ENCODE peak calls at places on chromosome 21, in eight cellular contexts. One of them, this sample, is unnamed.

GRCh38 chr21:39336457-39337008 is 12.4 kb downstream of the HMGN1 start:
- DNase-seq in fibroblast of the aortic adventitia: no peak
- DNase-seq in endothelial cell of umbilical vein: no peak
- DNase-seq in right lobe of liver: no peak
- DNase-seq in HepG2: peak
- DNase-seq in brain microvascular endothelial cell: no peak
- DNase-seq in CD8-positive, alpha-beta T cell: no peak
- DNase-seq in esophagus muscularis mucosa: no peak
- DNase-seq in this sample: no peak

GRCh38 chr21:41507521-41508414 is at the start of gene TMPRSS2:
- DNase-seq in fibroblast of the aortic adventitia: no peak
- DNase-seq in endothelial cell of umbilical vein: no peak
- DNase-seq in right lobe of liver: peak
- DNase-seq in HepG2: no peak
- DNase-seq in brain microvascular endothelial cell: no peak
- DNase-seq in CD8-positive, alpha-beta T cell: no peak
- DNase-seq in esophagus muscularis mucosa: no peak
- DNase-seq in this sample: peak

GRCh38 chr21:41068411-41069304 is 99.3 kb upstream of the BACE2 start:
- DNase-seq in fibroblast of the aortic adventitia: peak
- DNase-seq in endothelial cell of umbilical vein: peak
- DNase-seq in right lobe of liver: peak
- DNase-seq in HepG2: peak
- DNase-seq in brain microvascular endothelial cell: peak
- DNase-seq in CD8-positive, alpha-beta T cell: peak
- DNase-seq in esophagus muscularis mucosa: peak
- DNase-seq in this sample: peak

GRCh38 chr21:32499249-32500055 is 85.9 kb downstream of the TCP10L start:
- DNase-seq in fibroblast of the aortic adventitia: peak
- DNase-seq in endothelial cell of umbilical vein: peak
- DNase-seq in right lobe of liver: no peak
- DNase-seq in HepG2: no peak
- DNase-seq in brain microvascular endothelial cell: peak
- DNase-seq in CD8-positive, alpha-beta T cell: no peak
- DNase-seq in esophagus muscularis mucosa: no peak
- DNase-seq in this sample: no peak

GRCh38 chr21:37358392-37358791 is 8.2 kb upstream of the DYRK1A start:
- DNase-seq in fibroblast of the aortic adventitia: no peak
- DNase-seq in endothelial cell of umbilical vein: peak
- DNase-seq in right lobe of liver: no peak
- DNase-seq in HepG2: no peak
- DNase-seq in brain microvascular endothelial cell: no peak
- DNase-seq in CD8-positive, alpha-beta T cell: no peak
- DNase-seq in esophagus muscularis mucosa: no peak
- DNase-seq in this sample: no peak

GRCh38 chr21:39556176-39556575 is 56.6 kb upstream of the B3GALT5 start:
- DNase-seq in fibroblast of the aortic adventitia: no peak
- DNase-seq in endothelial cell of umbilical vein: no peak
- DNase-seq in right lobe of liver: no peak
- DNase-seq in HepG2: no peak
- DNase-seq in brain microvascular endothelial cell: no peak
- DNase-seq in CD8-positive, alpha-beta T cell: no peak
- DNase-seq in esophagus muscularis mucosa: no peak
- DNase-seq in this sample: no peak

GRCh38 chr21:34945288-34945687 is 103.8 kb downstream of the RUNX1 start:
- DNase-seq in fibroblast of the aortic adventitia: no peak
- DNase-seq in endothelial cell of umbilical vein: no peak
- DNase-seq in right lobe of liver: no peak
- DNase-seq in HepG2: no peak
- DNase-seq in brain microvascular endothelial cell: no peak
- DNase-seq in CD8-positive, alpha-beta T cell: no peak
- DNase-seq in esophagus muscularis mucosa: no peak
- DNase-seq in this sample: no peak

GRCh38 chr21:35401476-35401875 is 352.4 kb upstream of the RUNX1 start:
- DNase-seq in fibroblast of the aortic adventitia: no peak
- DNase-seq in endothelial cell of umbilical vein: no peak
- DNase-seq in right lobe of liver: no peak
- DNase-seq in HepG2: no peak
- DNase-seq in brain microvascular endothelial cell: peak
- DNase-seq in CD8-positive, alpha-beta T cell: no peak
- DNase-seq in esophagus muscularis mucosa: no peak
- DNase-seq in this sample: no peak

GRCh38 chr21:36209626-36210171 is 53.1 kb downstream of the DOP1B start:
- DNase-seq in fibroblast of the aortic adventitia: peak
- DNase-seq in endothelial cell of umbilical vein: peak
- DNase-seq in right lobe of liver: peak
- DNase-seq in HepG2: peak
- DNase-seq in brain microvascular endothelial cell: peak
- DNase-seq in CD8-positive, alpha-beta T cell: peak
- DNase-seq in esophagus muscularis mucosa: no peak
- DNase-seq in this sample: no peak

GRCh38 chr21:38958940-38959685 is 153.4 kb downstream of the ETS2 start:
- DNase-seq in fibroblast of the aortic adventitia: peak
- DNase-seq in endothelial cell of umbilical vein: no peak
- DNase-seq in right lobe of liver: peak
- DNase-seq in HepG2: peak
- DNase-seq in brain microvascular endothelial cell: peak
- DNase-seq in CD8-positive, alpha-beta T cell: no peak
- DNase-seq in esophagus muscularis mucosa: no peak
- DNase-seq in this sample: no peak

GRCh38 chr21:37742115-37742514 is 174.1 kb downstream of the KCNJ6 start:
- DNase-seq in fibroblast of the aortic adventitia: no peak
- DNase-seq in endothelial cell of umbilical vein: no peak
- DNase-seq in right lobe of liver: no peak
- DNase-seq in HepG2: no peak
- DNase-seq in brain microvascular endothelial cell: no peak
- DNase-seq in CD8-positive, alpha-beta T cell: no peak
- DNase-seq in esophagus muscularis mucosa: no peak
- DNase-seq in this sample: no peak

GRCh38 chr21:31429500-31429899 is 85.4 kb upstream of the TIAM1 start:
- DNase-seq in fibroblast of the aortic adventitia: no peak
- DNase-seq in endothelial cell of umbilical vein: no peak
- DNase-seq in right lobe of liver: no peak
- DNase-seq in HepG2: no peak
- DNase-seq in brain microvascular endothelial cell: no peak
- DNase-seq in CD8-positive, alpha-beta T cell: no peak
- DNase-seq in esophagus muscularis mucosa: no peak
- DNase-seq in this sample: no peak

GRCh38 chr21:35102488-35103407 is 53.6 kb upstream of the RUNX1 start:
- DNase-seq in fibroblast of the aortic adventitia: no peak
- DNase-seq in endothelial cell of umbilical vein: no peak
- DNase-seq in right lobe of liver: no peak
- DNase-seq in HepG2: peak
- DNase-seq in brain microvascular endothelial cell: peak
- DNase-seq in CD8-positive, alpha-beta T cell: no peak
- DNase-seq in esophagus muscularis mucosa: no peak
- DNase-seq in this sample: no peak

GRCh38 chr21:31557421-31557955 is 102.0 kb upstream of the SOD1 start:
- DNase-seq in fibroblast of the aortic adventitia: no peak
- DNase-seq in endothelial cell of umbilical vein: no peak
- DNase-seq in right lobe of liver: no peak
- DNase-seq in HepG2: no peak
- DNase-seq in brain microvascular endothelial cell: no peak
- DNase-seq in CD8-positive, alpha-beta T cell: no peak
- DNase-seq in esophagus muscularis mucosa: no peak
- DNase-seq in this sample: no peak

DNA sequence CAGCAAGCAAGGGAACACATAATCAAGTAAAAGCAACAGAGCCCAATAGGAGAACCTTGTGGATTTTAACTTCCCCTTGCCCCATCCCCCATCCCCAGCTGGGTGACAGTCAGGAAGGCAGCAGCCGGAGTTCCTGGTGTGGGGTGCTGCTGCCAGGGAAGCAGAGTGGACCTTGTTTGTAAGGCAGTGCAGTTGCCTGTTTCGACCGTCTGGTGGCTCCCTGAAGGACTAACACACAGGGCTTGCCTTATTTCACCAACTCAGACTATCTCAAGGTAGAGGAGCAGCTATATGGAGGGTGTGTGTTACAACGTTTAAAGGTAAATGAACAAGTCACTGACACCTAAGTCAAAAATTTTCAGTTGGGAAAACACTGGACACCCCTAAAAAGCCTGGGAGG is 6.6 kb downstream of the KRTAP10-8 start:
- DNase-seq in fibroblast of the aortic adventitia: peak
- DNase-seq in endothelial cell of umbilical vein: peak
- DNase-seq in right lobe of liver: no peak
- DNase-seq in HepG2: peak
- DNase-seq in brain microvascular endothelial cell: peak
- DNase-seq in CD8-positive, alpha-beta T cell: no peak
- DNase-seq in esophagus muscularis mucosa: peak
- DNase-seq in this sample: no peak
- TF ChIP-seq CTCF in fibroblast of the aortic adventitia: peak
- TF ChIP-seq CTCF in endothelial cell of umbilical vein: no peak
- TF ChIP-seq CTCF in right lobe of liver: peak
- TF ChIP-seq CTCF in HepG2: peak
- TF ChIP-seq CTCF in brain microvascular endothelial cell: peak
- TF ChIP-seq CTCF in CD8-positive, alpha-beta T cell: no peak
- TF ChIP-seq CTCF in esophagus muscularis mucosa: peak
- TF ChIP-seq CTCF in this sample: no peak

DNA sequence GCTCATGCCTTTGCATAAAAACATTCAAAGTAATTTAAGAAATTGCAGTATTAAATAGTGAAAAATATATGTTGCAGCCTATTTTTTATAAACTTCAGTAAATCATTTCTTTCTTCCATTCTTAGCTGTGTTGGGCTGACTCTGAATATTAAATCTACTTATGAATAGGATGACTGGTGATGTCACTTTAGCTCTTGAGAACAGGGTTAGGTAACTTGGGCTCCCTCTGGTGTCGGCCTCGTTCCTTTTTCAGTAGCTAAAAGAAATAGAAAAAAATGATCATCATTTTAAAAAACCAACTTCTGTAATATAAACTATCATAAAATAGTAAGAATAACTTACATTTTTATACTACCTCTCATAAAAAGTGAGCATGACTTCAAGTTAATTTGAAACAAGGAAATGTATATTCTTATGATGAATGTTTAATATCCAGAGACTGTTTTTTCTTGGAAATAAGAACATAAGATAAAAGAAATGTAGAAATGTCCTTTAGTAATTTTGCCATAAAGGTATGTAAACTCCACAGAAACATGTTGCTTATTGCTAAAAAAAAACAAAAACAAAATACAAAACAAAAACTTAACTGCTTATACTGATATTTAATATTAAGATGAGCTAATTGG is 26.8 kb upstream of the NCAM2 start:
- DNase-seq in fibroblast of the aortic adventitia: peak
- DNase-seq in endothelial cell of umbilical vein: peak
- DNase-seq in right lobe of liver: no peak
- DNase-seq in HepG2: peak
- DNase-seq in brain microvascular endothelial cell: peak
- DNase-seq in CD8-positive, alpha-beta T cell: no peak
- DNase-seq in esophagus muscularis mucosa: no peak
- DNase-seq in this sample: peak
- TF ChIP-seq CTCF in fibroblast of the aortic adventitia: peak
- TF ChIP-seq CTCF in endothelial cell of umbilical vein: peak
- TF ChIP-seq CTCF in right lobe of liver: peak
- TF ChIP-seq CTCF in HepG2: peak
- TF ChIP-seq CTCF in brain microvascular endothelial cell: peak
- TF ChIP-seq CTCF in CD8-positive, alpha-beta T cell: no peak
- TF ChIP-seq CTCF in esophagus muscularis mucosa: peak
- TF ChIP-seq CTCF in this sample: peak

GRCh38 chr21:42865361-42866160 is 13.8 kb downstream of the WDR4 start:
- DNase-seq in fibroblast of the aortic adventitia: no peak
- DNase-seq in endothelial cell of umbilical vein: no peak
- DNase-seq in right lobe of liver: peak
- DNase-seq in HepG2: no peak
- DNase-seq in brain microvascular endothelial cell: no peak
- DNase-seq in CD8-positive, alpha-beta T cell: no peak
- DNase-seq in esophagus muscularis mucosa: no peak
- DNase-seq in this sample: no peak
- TF ChIP-seq CTCF in fibroblast of the aortic adventitia: no peak
- TF ChIP-seq CTCF in endothelial cell of umbilical vein: no peak
- TF ChIP-seq CTCF in right lobe of liver: no peak
- TF ChIP-seq CTCF in HepG2: no peak
- TF ChIP-seq CTCF in brain microvascular endothelial cell: no peak
- TF ChIP-seq CTCF in CD8-positive, alpha-beta T cell: no peak
- TF ChIP-seq CTCF in esophagus muscularis mucosa: no peak
- TF ChIP-seq CTCF in this sample: no peak

GRCh38 chr21:26167593-26167992 is 3.0 kb downstream of the APP start:
- DNase-seq in fibroblast of the aortic adventitia: no peak
- DNase-seq in endothelial cell of umbilical vein: peak
- DNase-seq in right lobe of liver: no peak
- DNase-seq in HepG2: no peak
- DNase-seq in brain microvascular endothelial cell: no peak
- DNase-seq in CD8-positive, alpha-beta T cell: no peak
- DNase-seq in esophagus muscularis mucosa: no peak
- DNase-seq in this sample: no peak

GRCh38 chr21:26169061-26169610 is 1.4 kb downstream of the APP start:
- DNase-seq in fibroblast of the aortic adventitia: peak
- DNase-seq in endothelial cell of umbilical vein: peak
- DNase-seq in right lobe of liver: peak
- DNase-seq in HepG2: peak
- DNase-seq in brain microvascular endothelial cell: peak
- DNase-seq in CD8-positive, alpha-beta T cell: no peak
- DNase-seq in esophagus muscularis mucosa: no peak
- DNase-seq in this sample: peak

GRCh38 chr21:26169611-26170470 is 729 bp downstream of the APP start:
- DNase-seq in fibroblast of the aortic adventitia: peak
- DNase-seq in endothelial cell of umbilical vein: peak
- DNase-seq in right lobe of liver: peak
- DNase-seq in HepG2: no peak
- DNase-seq in brain microvascular endothelial cell: peak
- DNase-seq in CD8-positive, alpha-beta T cell: peak
- DNase-seq in esophagus muscularis mucosa: no peak
- DNase-seq in this sample: peak

GRCh38 chr21:26171310-26172100 is 935 bp upstream of the APP start:
- DNase-seq in fibroblast of the aortic adventitia: no peak
- DNase-seq in endothelial cell of umbilical vein: no peak
- DNase-seq in right lobe of liver: no peak
- DNase-seq in HepG2: no peak
- DNase-seq in brain microvascular endothelial cell: no peak
- DNase-seq in CD8-positive, alpha-beta T cell: no peak
- DNase-seq in esophagus muscularis mucosa: no peak
- DNase-seq in this sample: no peak

DNA sequence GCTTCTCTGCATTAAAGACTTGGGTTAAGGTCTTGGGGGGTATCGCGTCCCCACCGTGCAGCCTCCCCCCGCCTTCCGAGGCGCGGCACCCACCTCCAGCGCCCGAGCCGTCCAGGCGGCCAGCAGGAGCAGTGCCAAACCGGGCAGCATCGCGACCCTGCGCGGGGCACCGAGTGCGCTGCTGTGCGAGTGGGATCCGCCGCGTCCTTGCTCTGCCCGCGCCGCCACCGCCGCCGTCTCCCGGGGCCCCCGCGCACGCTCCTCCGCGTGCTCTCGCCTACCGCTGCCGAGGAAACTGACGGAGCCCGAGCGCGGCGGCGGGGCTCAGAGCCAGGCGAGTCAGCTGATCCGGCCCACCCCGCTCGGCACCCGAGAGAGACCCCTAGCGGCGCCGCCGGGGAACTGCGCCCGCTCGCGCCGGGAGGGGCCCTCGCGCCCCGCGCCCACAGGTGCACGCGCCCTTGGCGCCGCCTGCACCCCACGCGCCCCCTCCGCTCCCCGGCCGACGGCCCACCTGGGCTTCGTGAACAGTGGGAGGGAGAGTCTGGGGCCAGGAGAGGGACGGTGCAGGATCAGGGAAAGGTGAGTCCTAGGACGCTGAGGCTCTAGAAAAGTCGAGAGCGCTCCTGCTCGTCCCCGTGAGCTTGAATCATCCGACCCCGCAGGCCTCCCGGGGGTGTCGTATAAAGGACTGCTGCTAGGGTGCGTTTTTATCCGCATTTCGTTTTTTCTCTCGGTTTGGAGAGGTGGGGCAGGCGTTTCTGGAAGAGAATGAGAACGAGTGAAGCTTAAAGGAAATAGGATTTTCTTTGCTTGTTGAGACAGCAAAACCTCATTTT is at the start of gene APP:
- DNase-seq in fibroblast of the aortic adventitia: peak
- DNase-seq in endothelial cell of umbilical vein: peak
- DNase-seq in right lobe of liver: peak
- DNase-seq in HepG2: peak
- DNase-seq in brain microvascular endothelial cell: peak
- DNase-seq in CD8-positive, alpha-beta T cell: peak
- DNase-seq in esophagus muscularis mucosa: peak
- DNase-seq in this sample: peak
- TF ChIP-seq CTCF in fibroblast of the aortic adventitia: peak
- TF ChIP-seq CTCF in endothelial cell of umbilical vein: peak
- TF ChIP-seq CTCF in right lobe of liver: peak
- TF ChIP-seq CTCF in HepG2: peak
- TF ChIP-seq CTCF in brain microvascular endothelial cell: peak
- TF ChIP-seq CTCF in CD8-positive, alpha-beta T cell: peak
- TF ChIP-seq CTCF in esophagus muscularis mucosa: no peak
- TF ChIP-seq CTCF in this sample: peak